ENCODE peak calls at places on chromosomes 1 and 21, in seven cellular contexts. E is fibroblast of pulmonary artery, U is ACHN, D is heart right ventricle, X is left cardiac atrium, Y is upper lobe of right lung, F is ecto neural progenitor cell. V is an unnamed sample.

GRCh38 chr1:20588634-20589225 is at the start of gene CDA:
- DNase-seq in E (no peak), U (no peak), D (no peak), X (peak; percentile 43), Y (no peak), F (no peak), V (peak; percentile 33)

GRCh38 chr1:93670141-93670540 is 11.5 kb downstream of the BCAR3 start:
- DNase-seq in E (peak; percentile 92), U (peak; percentile 77), D (peak; percentile 71), X (peak; percentile 60), Y (no peak), F (no peak), V (no peak)

GRCh38 chr1:6208723-6209660 is 3.1 kb downstream of the RNF207 start:
- DNase-seq in E (peak; percentile 52), U (no peak), D (no peak), X (peak; percentile 61), Y (peak; percentile 76), F (peak; percentile 79), V (peak; percentile 68)

GRCh38 chr1:54310439-54311328 is 95.5 kb downstream of the SSBP3 start:
- DNase-seq in E (peak; percentile 63), U (peak; percentile 36), D (peak; percentile 68), X (peak; percentile 53), Y (no peak), F (peak; percentile 78), V (peak; percentile 56)

GRCh38 chr1:27299385-27300252 is 22.3 kb upstream of the TMEM222 start:
- DNase-seq in E (peak; percentile 98), U (no peak), D (peak; percentile 53), X (peak; percentile 77), Y (no peak), F (peak; percentile 82), V (peak; percentile 81)

GRCh38 chr21:35743571-35743970 is 316.8 kb downstream of the SETD4 start:
- DNase-seq in E (no peak), U (no peak), D (no peak), X (no peak), Y (no peak), F (no peak), V (no peak)

GRCh38 chr1:245361056-245361455 is 206.3 kb downstream of the KIF26B start:
- DNase-seq in E (no peak), U (no peak), D (no peak), X (no peak), Y (no peak), F (no peak), V (no peak)

GRCh38 chr1:181100015-181100905 is 11.8 kb downstream of the IER5 start:
- DNase-seq in E (no peak), U (no peak), D (no peak), X (no peak), Y (no peak), F (no peak), V (no peak)

GRCh38 chr1:11731719-11732283 is 4.1 kb upstream of the AGTRAP start:
- DNase-seq in E (peak; percentile 64), U (no peak), D (peak; percentile 83), X (peak; percentile 78), Y (peak; percentile 80), F (peak; percentile 69), V (peak; percentile 74)

GRCh38 chr1:110548381-110548780 is 29.4 kb upstream of the KCNA10 start:
- DNase-seq in E (peak; percentile 21), U (peak; percentile 39), D (no peak), X (no peak), Y (no peak), F (no peak), V (no peak)

GRCh38 chr1:16248603-16249534 is 11.9 kb upstream of the CPLANE2 start:
- DNase-seq in E (peak; percentile 88), U (peak; percentile 56), D (peak; percentile 71), X (peak; percentile 90), Y (peak; percentile 85), F (no peak), V (peak; percentile 81)

GRCh38 chr1:180542113-180542512 is 16.7 kb upstream of the OVAAL start:
- DNase-seq in E (no peak), U (no peak), D (no peak), X (no peak), Y (no peak), F (no peak), V (no peak)

GRCh38 chr1:201183728-201184127 is 6.9 kb upstream of the IGFN1 start:
- DNase-seq in E (no peak), U (no peak), D (no peak), X (no peak), Y (peak; percentile 39), F (no peak), V (no peak)

GRCh38 chr1:157269656-157270375 is 131.6 kb upstream of the ETV3 start:
- DNase-seq in E (no peak), U (no peak), D (no peak), X (no peak), Y (no peak), F (no peak), V (no peak)

GRCh38 chr1:53614231-53615021 is 124.5 kb downstream of the GLIS1 start:
- DNase-seq in E (no peak), U (no peak), D (no peak), X (no peak), Y (peak; percentile 41), F (peak; percentile 29), V (peak; percentile 7)

GRCh38 chr1:38789498-38790169 is 69.9 kb downstream of the RRAGC start:
- DNase-seq in E (no peak), U (no peak), D (no peak), X (no peak), Y (no peak), F (no peak), V (no peak)

GRCh38 chr1:226871047-226871365 is 590 bp downstream of the PSEN2 start:
- DNase-seq in E (no peak), U (no peak), D (no peak), X (no peak), Y (no peak), F (no peak), V (no peak)

GRCh38 chr1:51329443-51330325 is 678 bp downstream of the TTC39A start:
- DNase-seq in E (no peak), U (no peak), D (peak; percentile 60), X (peak; percentile 59), Y (peak; percentile 90), F (peak; percentile 47), V (peak; percentile 86)

GRCh38 chr1:80994934-80995333 is 805.8 kb upstream of the ADGRL2 start:
- DNase-seq in E (peak; percentile 22), U (peak; percentile 26), D (no peak), X (no peak), Y (no peak), F (no peak), V (no peak)

GRCh38 chr1:90919900-90920299 is 101.9 kb downstream of the ZNF644 start:
- DNase-seq in E (no peak), U (no peak), D (no peak), X (no peak), Y (no peak), F (no peak), V (no peak)

GRCh38 chr1:224637936-224638335 is 21.8 kb downstream of the CNIH3 start:
- DNase-seq in E (no peak), U (no peak), D (no peak), X (no peak), Y (no peak), F (no peak), V (no peak)

GRCh38 chr1:165871311-165872067 is 44.1 kb downstream of the UCK2 start:
- DNase-seq in E (peak; percentile 50), U (peak; percentile 85), D (peak; percentile 55), X (no peak), Y (peak; percentile 76), F (peak; percentile 52), V (no peak)

GRCh38 chr1:196309386-196309785 is 298.9 kb downstream of the KCNT2 start:
- DNase-seq in E (peak; percentile 72), U (peak; percentile 52), D (no peak), X (no peak), Y (no peak), F (no peak), V (no peak)

GRCh38 chr1:26771643-26772321 is 16.0 kb upstream of the PIGV start:
- DNase-seq in E (peak; percentile 95), U (peak; percentile 95), D (peak; percentile 20), X (peak; percentile 55), Y (no peak), F (no peak), V (no peak)

GRCh38 chr1:167594827-167595226 is 35.2 kb upstream of the RCSD1 start:
- DNase-seq in E (no peak), U (no peak), D (no peak), X (no peak), Y (no peak), F (no peak), V (no peak)

V was measured in heart left ventricle.